ENCODE peak calls at places on chromosomes 13 and 19, in five cellular contexts. U is SK-MEL-5, T is NCI-H748 treated with DMSO at 0.1 percent for 48 hours, Q is LHCN-M2, G is GM04504. R is an unnamed sample.
A peak's percentile ranks its signal among the peaks of the same experiment; 100 is the strongest.

GRCh38 chr19:45251452-45252354 is 632 bp downstream of the MARK4 start:
- DNase-seq in U (no peak), T (no peak), Q (no peak), G (no peak), R (no peak)

GRCh38 chr19:31478241-31478640 is 129.0 kb upstream of the TSHZ3 start:
- DNase-seq in U (no peak), T (no peak), Q (no peak), G (no peak), R (no peak)

GRCh38 chr13:24038846-24039330 is 121.6 kb upstream of the SPATA13 start:
- DNase-seq in U (peak; percentile 97), T (peak; percentile 89), Q (peak; percentile 40), G (no peak), R (no peak)

GRCh38 chr13:50421457-50422130 is 406.4 kb downstream of the KCNRG start:
- DNase-seq in U (no peak), T (peak; percentile 87), Q (peak; percentile 51), G (no peak), R (no peak)

GRCh38 chr19:47819841-47820244 is 1.9 kb upstream of the CRX start:
- DNase-seq in U (peak; percentile 6), T (no peak), Q (no peak), G (no peak), R (no peak)

GRCh38 chr19:40982594-40983101 is 8.4 kb upstream of the CYP2B6 start:
- DNase-seq in U (no peak), T (no peak), Q (peak; percentile 51), G (no peak), R (peak; percentile 64)

GRCh38 chr19:42140125-42140754 is 8.0 kb upstream of the POU2F2 start:
- DNase-seq in U (peak; percentile 56), T (no peak), Q (peak; percentile 43), G (peak; percentile 39), R (no peak)

GRCh38 chr19:4182082-4182926 is at the start of the genes ANKRD24 and SIRT6:
- DNase-seq in U (peak; percentile 89), T (peak; percentile 63), Q (peak; percentile 89), G (peak; percentile 87), R (peak; percentile 93)

GRCh38 chr19:1826557-1827521 is 14.8 kb upstream of the ATP8B3 start:
- DNase-seq in U (no peak), T (no peak), Q (no peak), G (no peak), R (no peak)

GRCh38 chr19:48724796-48725753 is 5.5 kb upstream of the MAMSTR start:
- DNase-seq in U (peak; percentile 95), T (peak; percentile 21), Q (peak; percentile 95), G (no peak), R (no peak)

GRCh38 chr19:3342246-3342645 is 24.1 kb upstream of the NFIC start:
- DNase-seq in U (no peak), T (no peak), Q (no peak), G (no peak), R (no peak)

GRCh38 chr19:37999309-38000213 is 92.6 kb downstream of the SIPA1L3 start:
- DNase-seq in U (no peak), T (no peak), Q (peak; percentile 99), G (peak; percentile 95), R (no peak)

GRCh38 chr13:99895428-99895998 is 76.1 kb downstream of the ZIC5 start:
- DNase-seq in U (no peak), T (no peak), Q (no peak), G (no peak), R (no peak)

GRCh38 chr13:98485561-98485960 is 91.3 kb downstream of the STK24 start:
- DNase-seq in U (no peak), T (no peak), Q (no peak), G (no peak), R (no peak)

GRCh38 chr19:15843186-15843585 is 27.7 kb upstream of the OR10H1 start:
- DNase-seq in U (no peak), T (no peak), Q (no peak), G (no peak), R (no peak)

GRCh38 chr13:100154835-100155463 is 66.1 kb downstream of the PCCA start:
- DNase-seq in U (no peak), T (no peak), Q (no peak), G (no peak), R (no peak)

GRCh38 chr19:14674764-14675163 is at the start of gene ADGRE3:
- DNase-seq in U (no peak), T (no peak), Q (peak; percentile 6), G (no peak), R (no peak)

GRCh38 chr19:5093297-5093858 is 124.5 kb downstream of the KDM4B start:
- DNase-seq in U (no peak), T (no peak), Q (no peak), G (no peak), R (no peak)

GRCh38 chr19:18086590-18087138 is at the start of gene IL12RB1:
- DNase-seq in U (no peak), T (no peak), Q (no peak), G (no peak), R (peak; percentile 81)

GRCh38 chr13:51154029-51154555 is 43.0 kb upstream of the C13orf42 start:
- DNase-seq in U (no peak), T (no peak), Q (peak; percentile 44), G (peak; percentile 13), R (no peak)

GRCh38 chr13:44271915-44272341 is 101.7 kb upstream of the SERP2 start:
- DNase-seq in U (no peak), T (no peak), Q (no peak), G (no peak), R (no peak)

GRCh38 chr19:43318796-43319314 is 34.6 kb upstream of the CD177 start:
- DNase-seq in U (no peak), T (no peak), Q (no peak), G (no peak), R (no peak)

GRCh38 chr13:69959041-69959440 is 148.6 kb upstream of the ATXN8OS start:
- DNase-seq in U (no peak), T (no peak), Q (no peak), G (no peak), R (no peak)

GRCh38 chr19:16076958-16077611 is 790 bp downstream of the TPM4 start:
- DNase-seq in U (no peak), T (no peak), Q (no peak), G (no peak), R (peak; percentile 59)

GRCh38 chr19:19410553-19411550 is 5.4 kb downstream of the GATAD2A start:
- DNase-seq in U (no peak), T (no peak), Q (no peak), G (no peak), R (no peak)

GRCh38 chr13:53507741-53508140 is 479.1 kb downstream of the OLFM4 start:
- DNase-seq in U (no peak), T (no peak), Q (no peak), G (no peak), R (no peak)

GRCh38 chr19:46710687-46711086 is 6.2 kb downstream of the PRKD2 start:
- DNase-seq in U (no peak), T (no peak), Q (no peak), G (no peak), R (no peak)

GRCh38 chr19:36140289-36141038 is 598 bp downstream of the CAPNS1 start:
- DNase-seq in U (peak; percentile 47), T (peak; percentile 88), Q (peak; percentile 19), G (no peak), R (peak; percentile 72)

GRCh38 chr19:55258476-55258827 is 365 bp downstream of the PPP6R1 start:
- DNase-seq in U (no peak), T (no peak), Q (no peak), G (no peak), R (peak; percentile 39)

GRCh38 chr13:112892759-112893569 is 76.0 kb upstream of the MCF2L start:
- DNase-seq in U (no peak), T (peak; percentile 39), Q (no peak), G (no peak), R (no peak)

GRCh38 chr13:23504188-23504587 is 66.0 kb upstream of the TNFRSF19 start:
- DNase-seq in U (no peak), T (no peak), Q (peak; percentile 20), G (no peak), R (no peak)

GRCh38 chr19:45152504-45153338 is 8.1 kb downstream of the NKPD1 start:
- DNase-seq in U (no peak), T (no peak), Q (no peak), G (no peak), R (peak; percentile 51)

GRCh38 chr19:21483589-21484170 is 21.7 kb upstream of the ZNF429 start:
- DNase-seq in U (no peak), T (no peak), Q (peak; percentile 28), G (no peak), R (peak; percentile 61)

GRCh38 chr13:23447927-23448326 is 14.4 kb upstream of the SACS start:
- DNase-seq in U (no peak), T (no peak), Q (peak; percentile 96), G (no peak), R (no peak)

GRCh38 chr13:60347174-60347573 is 49.8 kb upstream of the TDRD3 start:
- DNase-seq in U (no peak), T (no peak), Q (no peak), G (no peak), R (no peak)

GRCh38 chr19:32367948-32368536 is 22.6 kb downstream of the ZNF507 start:
- DNase-seq in U (no peak), T (no peak), Q (no peak), G (no peak), R (no peak)